ENCODE peak calls at places on chromosomes 5 and 9, in seven cellular contexts. One of them, this sample, is unnamed.
A peak's percentile ranks its signal among the peaks of the same experiment; 100 is the strongest.

GRCh38 chr9:112115955-112116354 is 59.1 kb downstream of the SUSD1 start:
- DNase-seq in endothelial cell: no peak
- DNase-seq in EL: no peak
- DNase-seq in transverse colon: no peak
- DNase-seq in NCI-H2107: no peak
- DNase-seq in stimulated activated CD4-positive, alpha-beta T cell treated with anti-CD3 and anti-CD28 coated beads, Interleukin-2, amount 100 ng/mL, for 24 hours: no peak
- DNase-seq in Caco-2: no peak
- DNase-seq in this sample: no peak

GRCh38 chr5:132224721-132225120 is 2.9 kb downstream of the P4HA2 start:
- DNase-seq in Caco-2: peak; percentile 13
- DNase-seq in EL: peak; percentile 29
- DNase-seq in NCI-H2107: no peak
- DNase-seq in endothelial cell: no peak
- DNase-seq in transverse colon: peak; percentile 15
- DNase-seq in stimulated activated CD4-positive, alpha-beta T cell treated with anti-CD3 and anti-CD28 coated beads, Interleukin-2, amount 100 ng/mL, for 24 hours: no peak
- DNase-seq in this sample: no peak

GRCh38 chr5:71838286-71838685 is 119.2 kb downstream of the CARTPT start:
- DNase-seq in transverse colon: no peak
- DNase-seq in EL: no peak
- DNase-seq in endothelial cell: no peak
- DNase-seq in NCI-H2107: no peak
- DNase-seq in Caco-2: no peak
- DNase-seq in stimulated activated CD4-positive, alpha-beta T cell treated with anti-CD3 and anti-CD28 coated beads, Interleukin-2, amount 100 ng/mL, for 24 hours: no peak
- DNase-seq in this sample: no peak

GRCh38 chr5:120108586-120109254 is 355.4 kb upstream of the PRR16 start:
- DNase-seq in Caco-2: no peak
- DNase-seq in transverse colon: no peak
- DNase-seq in NCI-H2107: no peak
- DNase-seq in stimulated activated CD4-positive, alpha-beta T cell treated with anti-CD3 and anti-CD28 coated beads, Interleukin-2, amount 100 ng/mL, for 24 hours: no peak
- DNase-seq in EL: peak; percentile 21
- DNase-seq in endothelial cell: no peak
- DNase-seq in this sample: no peak

GRCh38 chr5:156149203-156149602 is 177.8 kb upstream of the SGCD start:
- DNase-seq in transverse colon: no peak
- DNase-seq in endothelial cell: no peak
- DNase-seq in NCI-H2107: no peak
- DNase-seq in stimulated activated CD4-positive, alpha-beta T cell treated with anti-CD3 and anti-CD28 coated beads, Interleukin-2, amount 100 ng/mL, for 24 hours: no peak
- DNase-seq in EL: no peak
- DNase-seq in Caco-2: no peak
- DNase-seq in this sample: no peak

GRCh38 chr5:125227333-125228075 is 481.1 kb upstream of the ZNF608 start:
- DNase-seq in endothelial cell: peak; percentile 52
- DNase-seq in stimulated activated CD4-positive, alpha-beta T cell treated with anti-CD3 and anti-CD28 coated beads, Interleukin-2, amount 100 ng/mL, for 24 hours: no peak
- DNase-seq in EL: peak; percentile 16
- DNase-seq in NCI-H2107: no peak
- DNase-seq in transverse colon: peak; percentile 9
- DNase-seq in Caco-2: peak; percentile 42
- DNase-seq in this sample: no peak

GRCh38 chr9:133160742-133161541 is 2.8 kb downstream of the GBGT1 start:
- DNase-seq in stimulated activated CD4-positive, alpha-beta T cell treated with anti-CD3 and anti-CD28 coated beads, Interleukin-2, amount 100 ng/mL, for 24 hours: peak; percentile 43
- DNase-seq in Caco-2: peak; percentile 74
- DNase-seq in NCI-H2107: no peak
- DNase-seq in EL: peak; percentile 65
- DNase-seq in endothelial cell: peak; percentile 51
- DNase-seq in transverse colon: peak; percentile 76
- DNase-seq in this sample: no peak

GRCh38 chr5:74630387-74631087 is 10.0 kb downstream of the ENC1 start:
- DNase-seq in NCI-H2107: no peak
- DNase-seq in Caco-2: no peak
- DNase-seq in stimulated activated CD4-positive, alpha-beta T cell treated with anti-CD3 and anti-CD28 coated beads, Interleukin-2, amount 100 ng/mL, for 24 hours: no peak
- DNase-seq in transverse colon: no peak
- DNase-seq in EL: peak; percentile 85
- DNase-seq in endothelial cell: no peak
- DNase-seq in this sample: no peak

GRCh38 chr5:29197636-29198035 is 1995.8 kb upstream of the CDH6 start:
- DNase-seq in endothelial cell: no peak
- DNase-seq in NCI-H2107: no peak
- DNase-seq in stimulated activated CD4-positive, alpha-beta T cell treated with anti-CD3 and anti-CD28 coated beads, Interleukin-2, amount 100 ng/mL, for 24 hours: no peak
- DNase-seq in Caco-2: no peak
- DNase-seq in transverse colon: no peak
- DNase-seq in EL: no peak
- DNase-seq in this sample: no peak

GRCh38 chr9:123834907-123835562 is 94.9 kb downstream of the DENND1A start:
- DNase-seq in transverse colon: no peak
- DNase-seq in EL: peak; percentile 66
- DNase-seq in endothelial cell: no peak
- DNase-seq in Caco-2: no peak
- DNase-seq in NCI-H2107: no peak
- DNase-seq in stimulated activated CD4-positive, alpha-beta T cell treated with anti-CD3 and anti-CD28 coated beads, Interleukin-2, amount 100 ng/mL, for 24 hours: no peak
- DNase-seq in this sample: no peak

GRCh38 chr5:50968296-50969206 is 302.1 kb downstream of the PARP8 start:
- DNase-seq in endothelial cell: peak; percentile 11
- DNase-seq in NCI-H2107: no peak
- DNase-seq in stimulated activated CD4-positive, alpha-beta T cell treated with anti-CD3 and anti-CD28 coated beads, Interleukin-2, amount 100 ng/mL, for 24 hours: no peak
- DNase-seq in Caco-2: no peak
- DNase-seq in transverse colon: no peak
- DNase-seq in EL: no peak
- DNase-seq in this sample: no peak

GRCh38 chr9:111938427-111938800 is 41.8 kb downstream of the UGCG start:
- DNase-seq in Caco-2: no peak
- DNase-seq in endothelial cell: no peak
- DNase-seq in NCI-H2107: no peak
- DNase-seq in stimulated activated CD4-positive, alpha-beta T cell treated with anti-CD3 and anti-CD28 coated beads, Interleukin-2, amount 100 ng/mL, for 24 hours: no peak
- DNase-seq in transverse colon: no peak
- DNase-seq in EL: no peak
- DNase-seq in this sample: no peak

GRCh38 chr5:8473827-8474568 is 605.0 kb downstream of the MTRR start:
- DNase-seq in EL: no peak
- DNase-seq in Caco-2: no peak
- DNase-seq in NCI-H2107: no peak
- DNase-seq in endothelial cell: no peak
- DNase-seq in transverse colon: no peak
- DNase-seq in stimulated activated CD4-positive, alpha-beta T cell treated with anti-CD3 and anti-CD28 coated beads, Interleukin-2, amount 100 ng/mL, for 24 hours: no peak
- DNase-seq in this sample: no peak

GRCh38 chr5:56698463-56699381 is 116.6 kb upstream of the MAP3K1 start:
- DNase-seq in NCI-H2107: no peak
- DNase-seq in EL: no peak
- DNase-seq in endothelial cell: no peak
- DNase-seq in Caco-2: no peak
- DNase-seq in stimulated activated CD4-positive, alpha-beta T cell treated with anti-CD3 and anti-CD28 coated beads, Interleukin-2, amount 100 ng/mL, for 24 hours: peak; percentile 24
- DNase-seq in transverse colon: no peak
- DNase-seq in this sample: no peak

GRCh38 chr9:134335095-134335489 is 8.8 kb downstream of the RXRA start:
- DNase-seq in EL: peak; percentile 61
- DNase-seq in transverse colon: no peak
- DNase-seq in Caco-2: no peak
- DNase-seq in stimulated activated CD4-positive, alpha-beta T cell treated with anti-CD3 and anti-CD28 coated beads, Interleukin-2, amount 100 ng/mL, for 24 hours: no peak
- DNase-seq in NCI-H2107: no peak
- DNase-seq in endothelial cell: no peak
- DNase-seq in this sample: no peak

GRCh38 chr5:41778410-41778809 is 91.8 kb downstream of the OXCT1 start:
- DNase-seq in stimulated activated CD4-positive, alpha-beta T cell treated with anti-CD3 and anti-CD28 coated beads, Interleukin-2, amount 100 ng/mL, for 24 hours: no peak
- DNase-seq in endothelial cell: no peak
- DNase-seq in EL: no peak
- DNase-seq in Caco-2: no peak
- DNase-seq in transverse colon: no peak
- DNase-seq in NCI-H2107: no peak
- DNase-seq in this sample: no peak

GRCh38 chr9:36625006-36625600 is 52.4 kb downstream of the MELK start:
- DNase-seq in EL: peak; percentile 85
- DNase-seq in endothelial cell: no peak
- DNase-seq in Caco-2: no peak
- DNase-seq in NCI-H2107: no peak
- DNase-seq in transverse colon: peak; percentile 8
- DNase-seq in stimulated activated CD4-positive, alpha-beta T cell treated with anti-CD3 and anti-CD28 coated beads, Interleukin-2, amount 100 ng/mL, for 24 hours: no peak
- DNase-seq in this sample: no peak

GRCh38 chr5:109868737-109869136 is 179.0 kb downstream of the MAN2A1 start:
- DNase-seq in EL: peak; percentile 54
- DNase-seq in stimulated activated CD4-positive, alpha-beta T cell treated with anti-CD3 and anti-CD28 coated beads, Interleukin-2, amount 100 ng/mL, for 24 hours: no peak
- DNase-seq in endothelial cell: no peak
- DNase-seq in NCI-H2107: no peak
- DNase-seq in transverse colon: no peak
- DNase-seq in Caco-2: no peak
- DNase-seq in this sample: no peak

GRCh38 chr5:110951373-110951791 is 120.1 kb upstream of the TSLP start:
- DNase-seq in NCI-H2107: no peak
- DNase-seq in stimulated activated CD4-positive, alpha-beta T cell treated with anti-CD3 and anti-CD28 coated beads, Interleukin-2, amount 100 ng/mL, for 24 hours: no peak
- DNase-seq in EL: no peak
- DNase-seq in transverse colon: no peak
- DNase-seq in Caco-2: no peak
- DNase-seq in endothelial cell: no peak
- DNase-seq in this sample: no peak

GRCh38 chr9:21919377-21920362 is 74.5 kb downstream of the CDKN2A start:
- DNase-seq in NCI-H2107: no peak
- DNase-seq in EL: peak; percentile 85
- DNase-seq in stimulated activated CD4-positive, alpha-beta T cell treated with anti-CD3 and anti-CD28 coated beads, Interleukin-2, amount 100 ng/mL, for 24 hours: no peak
- DNase-seq in Caco-2: no peak
- DNase-seq in endothelial cell: no peak
- DNase-seq in transverse colon: no peak
- DNase-seq in this sample: no peak

GRCh38 chr5:8740595-8740994 is 805.3 kb downstream of the SEMA5A start:
- DNase-seq in endothelial cell: no peak
- DNase-seq in Caco-2: no peak
- DNase-seq in EL: no peak
- DNase-seq in transverse colon: no peak
- DNase-seq in stimulated activated CD4-positive, alpha-beta T cell treated with anti-CD3 and anti-CD28 coated beads, Interleukin-2, amount 100 ng/mL, for 24 hours: no peak
- DNase-seq in NCI-H2107: no peak
- DNase-seq in this sample: no peak

This sample was measured in NCI-H1417 treated with DMSO at 0.1 percent for 48 hours.